ENCODE peak calls at places on chromosomes 1 and 21, in six cellular contexts. One of them, this sample, is unnamed.

GRCh38 chr21:42569732-42570301 is 56.2 kb downstream of the SLC37A1 start:
- DNase-seq in cardiac muscle cell: no peak
- DNase-seq in stomach: peak
- DNase-seq in heart left ventricle: peak
- DNase-seq in brain microvascular endothelial cell: no peak
- DNase-seq in fibroblast of lung: no peak
- DNase-seq in this sample: peak

GRCh38 chr1:39409055-39409816 is 82.2 kb upstream of the BMP8A start:
- DNase-seq in fibroblast of lung: peak
- DNase-seq in cardiac muscle cell: peak
- DNase-seq in heart left ventricle: peak
- DNase-seq in brain microvascular endothelial cell: peak
- DNase-seq in stomach: peak
- DNase-seq in this sample: peak

GRCh38 chr1:20988030-20988825 is 188.5 kb downstream of the EIF4G3 start:
- DNase-seq in fibroblast of lung: peak
- DNase-seq in heart left ventricle: no peak
- DNase-seq in stomach: no peak
- DNase-seq in cardiac muscle cell: no peak
- DNase-seq in brain microvascular endothelial cell: no peak
- DNase-seq in this sample: no peak

GRCh38 chr21:41823166-41823565 is 56.0 kb downstream of the PRDM15 start:
- DNase-seq in heart left ventricle: no peak
- DNase-seq in stomach: no peak
- DNase-seq in brain microvascular endothelial cell: no peak
- DNase-seq in fibroblast of lung: no peak
- DNase-seq in cardiac muscle cell: no peak
- DNase-seq in this sample: peak

GRCh38 chr1:176555911-176556687 is 93.1 kb downstream of the PAPPA2 start:
- DNase-seq in fibroblast of lung: no peak
- DNase-seq in stomach: no peak
- DNase-seq in brain microvascular endothelial cell: no peak
- DNase-seq in heart left ventricle: no peak
- DNase-seq in cardiac muscle cell: no peak
- DNase-seq in this sample: no peak

GRCh38 chr1:11054666-11055065 is 5.2 kb downstream of the SRM start:
- DNase-seq in brain microvascular endothelial cell: no peak
- DNase-seq in fibroblast of lung: no peak
- DNase-seq in stomach: no peak
- DNase-seq in heart left ventricle: no peak
- DNase-seq in cardiac muscle cell: no peak
- DNase-seq in this sample: no peak

GRCh38 chr1:103220503-103221095 is 112.3 kb upstream of the COL11A1 start:
- DNase-seq in cardiac muscle cell: peak
- DNase-seq in brain microvascular endothelial cell: peak
- DNase-seq in stomach: no peak
- DNase-seq in fibroblast of lung: peak
- DNase-seq in heart left ventricle: no peak
- DNase-seq in this sample: no peak

GRCh38 chr1:231683439-231684165 is 57.0 kb downstream of the DISC1 start:
- DNase-seq in brain microvascular endothelial cell: peak
- DNase-seq in fibroblast of lung: peak
- DNase-seq in stomach: no peak
- DNase-seq in cardiac muscle cell: no peak
- DNase-seq in heart left ventricle: peak
- DNase-seq in this sample: no peak

GRCh38 chr1:30618335-30618747 is 105.0 kb downstream of the MATN1 start:
- DNase-seq in stomach: no peak
- DNase-seq in heart left ventricle: no peak
- DNase-seq in cardiac muscle cell: no peak
- DNase-seq in brain microvascular endothelial cell: no peak
- DNase-seq in fibroblast of lung: peak
- DNase-seq in this sample: no peak

GRCh38 chr1:43536196-43536863 is 5.6 kb downstream of the PTPRF start:
- DNase-seq in cardiac muscle cell: no peak
- DNase-seq in fibroblast of lung: no peak
- DNase-seq in stomach: peak
- DNase-seq in brain microvascular endothelial cell: no peak
- DNase-seq in heart left ventricle: no peak
- DNase-seq in this sample: no peak

GRCh38 chr1:234114648-234115307 is 210.3 kb downstream of the SLC35F3 start:
- DNase-seq in stomach: no peak
- DNase-seq in cardiac muscle cell: peak
- DNase-seq in fibroblast of lung: peak
- DNase-seq in heart left ventricle: no peak
- DNase-seq in brain microvascular endothelial cell: peak
- DNase-seq in this sample: no peak

DNA sequence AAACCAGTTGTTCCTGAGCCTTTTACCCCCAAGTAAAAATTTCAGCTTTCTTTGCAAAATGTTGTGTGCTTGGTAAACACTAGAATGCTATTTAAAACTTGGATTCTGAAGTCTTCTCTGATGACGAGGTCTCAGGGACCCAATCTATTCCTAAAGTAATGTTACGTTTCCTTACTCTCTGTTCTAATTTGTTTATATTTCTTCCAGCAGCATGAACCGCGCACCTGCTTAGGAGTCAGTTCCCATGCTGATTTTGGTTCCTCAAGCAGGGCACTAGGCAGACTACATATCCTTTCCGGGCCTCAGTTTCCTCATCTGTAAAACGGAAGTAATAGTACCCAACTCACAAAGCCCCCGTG is 937 bp upstream of the ALDH4A1 start:
- DNase-seq in heart left ventricle: no peak
- DNase-seq in cardiac muscle cell: no peak
- DNase-seq in stomach: no peak
- DNase-seq in brain microvascular endothelial cell: no peak
- DNase-seq in fibroblast of lung: no peak
- DNase-seq in this sample: no peak
- H3K4me3 ChIP-seq in heart left ventricle: peak
- H3K4me3 ChIP-seq in cardiac muscle cell: peak
- H3K4me3 ChIP-seq in stomach: peak
- H3K4me3 ChIP-seq in brain microvascular endothelial cell: peak
- H3K4me3 ChIP-seq in fibroblast of lung: peak
- H3K4me3 ChIP-seq in this sample: peak

GRCh38 chr1:164635074-164635783 is 76.2 kb downstream of the PBX1 start:
- DNase-seq in brain microvascular endothelial cell: no peak
- DNase-seq in heart left ventricle: no peak
- DNase-seq in fibroblast of lung: no peak
- DNase-seq in stomach: no peak
- DNase-seq in cardiac muscle cell: no peak
- DNase-seq in this sample: no peak

GRCh38 chr1:164638506-164639202 is 79.7 kb downstream of the PBX1 start:
- DNase-seq in heart left ventricle: peak
- DNase-seq in brain microvascular endothelial cell: no peak
- DNase-seq in stomach: peak
- DNase-seq in cardiac muscle cell: no peak
- DNase-seq in fibroblast of lung: no peak
- DNase-seq in this sample: no peak

GRCh38 chr1:164637461-164638375 is 78.7 kb downstream of the PBX1 start:
- DNase-seq in stomach: peak
- DNase-seq in heart left ventricle: peak
- DNase-seq in brain microvascular endothelial cell: peak
- DNase-seq in cardiac muscle cell: peak
- DNase-seq in fibroblast of lung: peak
- DNase-seq in this sample: peak

GRCh38 chr1:164636744-164637143 is 77.8 kb downstream of the PBX1 start:
- DNase-seq in fibroblast of lung: peak
- DNase-seq in brain microvascular endothelial cell: no peak
- DNase-seq in stomach: no peak
- DNase-seq in heart left ventricle: no peak
- DNase-seq in cardiac muscle cell: no peak
- DNase-seq in this sample: no peak

GRCh38 chr1:164635784-164636729 is 77.1 kb downstream of the PBX1 start:
- DNase-seq in fibroblast of lung: no peak
- DNase-seq in stomach: peak
- DNase-seq in heart left ventricle: no peak
- DNase-seq in brain microvascular endothelial cell: no peak
- DNase-seq in cardiac muscle cell: no peak
- DNase-seq in this sample: no peak
- H3K4me3 ChIP-seq in fibroblast of lung: no peak
- H3K4me3 ChIP-seq in stomach: no peak
- H3K4me3 ChIP-seq in heart left ventricle: no peak
- H3K4me3 ChIP-seq in brain microvascular endothelial cell: no peak
- H3K4me3 ChIP-seq in cardiac muscle cell: no peak
- H3K4me3 ChIP-seq in this sample: no peak

DNA sequence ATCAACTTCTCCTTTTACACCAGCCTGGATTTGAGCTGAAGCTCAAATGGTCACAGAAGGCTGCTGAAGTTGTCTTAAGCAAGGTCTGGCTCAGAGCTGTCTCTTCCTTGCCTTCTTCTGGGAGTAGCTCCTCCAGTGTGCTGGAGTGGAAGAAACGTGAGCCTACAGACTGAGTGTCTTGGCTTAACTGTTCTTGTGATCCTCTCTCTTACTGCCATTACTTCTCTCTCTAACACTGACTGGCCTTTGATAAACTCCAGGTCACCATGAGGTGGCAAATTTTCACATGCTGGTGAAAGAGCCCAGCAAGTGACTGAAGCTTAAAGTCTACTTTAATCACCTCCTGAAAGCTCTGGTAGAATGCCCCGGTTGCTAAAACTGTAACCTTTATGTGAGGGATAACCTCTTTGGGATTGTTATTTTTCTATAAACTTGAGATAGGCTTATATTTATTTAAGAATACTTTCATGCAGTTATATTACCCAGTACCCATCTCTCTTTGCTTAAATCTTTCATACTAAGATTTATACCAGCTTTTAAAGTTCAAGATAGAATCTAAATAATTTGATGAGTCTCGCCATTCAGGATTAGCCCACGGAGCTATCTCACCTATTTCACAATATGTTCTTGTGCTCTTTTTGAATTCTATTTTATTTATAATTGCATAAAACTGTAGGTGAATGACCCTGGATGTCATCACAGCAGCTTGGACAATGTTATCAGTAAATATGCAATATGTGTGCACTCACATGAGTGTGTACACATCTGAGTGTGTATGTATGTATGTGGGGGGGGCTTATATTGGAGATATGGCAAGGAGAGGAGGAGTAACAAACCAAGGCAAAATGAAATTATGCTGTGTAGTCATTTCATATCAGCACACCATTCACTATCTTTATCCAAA is 924.0 kb downstream of the LTN1 start:
- DNase-seq in fibroblast of lung: no peak
- DNase-seq in brain microvascular endothelial cell: no peak
- DNase-seq in heart left ventricle: no peak
- DNase-seq in cardiac muscle cell: no peak
- DNase-seq in stomach: no peak
- DNase-seq in this sample: no peak
- H3K4me3 ChIP-seq in fibroblast of lung: no peak
- H3K4me3 ChIP-seq in brain microvascular endothelial cell: no peak
- H3K4me3 ChIP-seq in heart left ventricle: no peak
- H3K4me3 ChIP-seq in cardiac muscle cell: no peak
- H3K4me3 ChIP-seq in stomach: no peak
- H3K4me3 ChIP-seq in this sample: no peak

GRCh38 chr1:178870944-178871343 is at the start of gene ANGPTL1:
- DNase-seq in heart left ventricle: no peak
- DNase-seq in cardiac muscle cell: peak
- DNase-seq in fibroblast of lung: peak
- DNase-seq in brain microvascular endothelial cell: peak
- DNase-seq in stomach: no peak
- DNase-seq in this sample: no peak

GRCh38 chr1:178864326-178864725 is 6.6 kb downstream of the ANGPTL1 start:
- DNase-seq in heart left ventricle: no peak
- DNase-seq in stomach: no peak
- DNase-seq in fibroblast of lung: peak
- DNase-seq in cardiac muscle cell: peak
- DNase-seq in brain microvascular endothelial cell: no peak
- DNase-seq in this sample: no peak

GRCh38 chr1:178868700-178869099 is 2.2 kb downstream of the ANGPTL1 start:
- DNase-seq in brain microvascular endothelial cell: no peak
- DNase-seq in fibroblast of lung: no peak
- DNase-seq in heart left ventricle: no peak
- DNase-seq in cardiac muscle cell: peak
- DNase-seq in stomach: no peak
- DNase-seq in this sample: no peak

GRCh38 chr1:178869114-178869697 is 1.7 kb downstream of the ANGPTL1 start:
- DNase-seq in fibroblast of lung: peak
- DNase-seq in cardiac muscle cell: peak
- DNase-seq in stomach: no peak
- DNase-seq in brain microvascular endothelial cell: peak
- DNase-seq in heart left ventricle: no peak
- DNase-seq in this sample: no peak

GRCh38 chr1:178867670-178868069 is 3.2 kb downstream of the ANGPTL1 start:
- DNase-seq in fibroblast of lung: no peak
- DNase-seq in heart left ventricle: no peak
- DNase-seq in brain microvascular endothelial cell: no peak
- DNase-seq in stomach: no peak
- DNase-seq in cardiac muscle cell: peak
- DNase-seq in this sample: no peak
- H3K4me3 ChIP-seq in fibroblast of lung: peak
- H3K4me3 ChIP-seq in heart left ventricle: peak
- H3K4me3 ChIP-seq in brain microvascular endothelial cell: no peak
- H3K4me3 ChIP-seq in stomach: peak
- H3K4me3 ChIP-seq in cardiac muscle cell: no peak
- H3K4me3 ChIP-seq in this sample: peak

DNA sequence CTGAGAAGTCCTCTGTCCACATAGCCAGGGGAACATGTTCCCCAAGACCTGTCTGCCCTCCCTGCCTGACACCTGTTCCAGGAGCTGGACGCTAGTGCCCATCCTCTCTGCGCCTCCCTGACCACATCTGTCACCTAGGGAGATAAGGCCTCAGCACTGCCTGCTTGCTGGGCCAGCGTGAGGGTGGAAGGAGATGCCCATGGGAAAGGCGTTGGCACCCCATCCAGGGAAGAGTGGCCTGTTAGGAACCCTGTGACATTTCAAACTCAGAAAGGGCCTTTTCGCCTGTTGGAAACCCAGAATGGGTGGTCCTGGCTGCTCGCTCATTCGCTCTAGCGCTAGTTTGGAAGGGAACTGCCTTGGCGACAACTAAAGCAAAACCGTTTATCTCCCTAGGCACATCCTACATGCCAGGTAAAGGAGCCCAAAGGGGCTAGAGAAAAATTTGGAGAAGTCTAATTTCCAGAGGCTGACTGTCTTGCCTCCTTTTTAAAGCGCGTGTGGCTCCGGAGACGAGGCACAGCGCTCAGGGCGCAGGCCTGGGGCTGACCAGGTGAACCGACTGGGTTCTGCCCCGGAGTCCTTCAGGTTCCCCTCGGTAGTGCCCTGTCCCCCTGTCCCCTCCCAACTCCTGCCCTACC is 410 bp downstream of the ACTA1 start:
- DNase-seq in stomach: no peak
- DNase-seq in heart left ventricle: no peak
- DNase-seq in fibroblast of lung: no peak
- DNase-seq in cardiac muscle cell: no peak
- DNase-seq in brain microvascular endothelial cell: no peak
- DNase-seq in this sample: no peak
- H3K4me3 ChIP-seq in stomach: no peak
- H3K4me3 ChIP-seq in heart left ventricle: no peak
- H3K4me3 ChIP-seq in fibroblast of lung: no peak
- H3K4me3 ChIP-seq in cardiac muscle cell: no peak
- H3K4me3 ChIP-seq in brain microvascular endothelial cell: no peak
- H3K4me3 ChIP-seq in this sample: peak

GRCh38 chr1:15963363-15963967 is 12.4 kb downstream of the ZBTB17 start:
- DNase-seq in stomach: no peak
- DNase-seq in brain microvascular endothelial cell: no peak
- DNase-seq in heart left ventricle: no peak
- DNase-seq in cardiac muscle cell: no peak
- DNase-seq in fibroblast of lung: no peak
- DNase-seq in this sample: no peak
- H3K4me3 ChIP-seq in stomach: no peak
- H3K4me3 ChIP-seq in brain microvascular endothelial cell: no peak
- H3K4me3 ChIP-seq in heart left ventricle: no peak
- H3K4me3 ChIP-seq in cardiac muscle cell: no peak
- H3K4me3 ChIP-seq in fibroblast of lung: no peak
- H3K4me3 ChIP-seq in this sample: no peak

GRCh38 chr1:9825101-9826074 is 1.6 kb upstream of the CLSTN1 start:
- DNase-seq in stomach: peak
- DNase-seq in fibroblast of lung: peak
- DNase-seq in cardiac muscle cell: peak
- DNase-seq in heart left ventricle: peak
- DNase-seq in brain microvascular endothelial cell: peak
- DNase-seq in this sample: peak
- H3K4me3 ChIP-seq in stomach: peak
- H3K4me3 ChIP-seq in fibroblast of lung: no peak
- H3K4me3 ChIP-seq in cardiac muscle cell: no peak
- H3K4me3 ChIP-seq in heart left ventricle: no peak
- H3K4me3 ChIP-seq in brain microvascular endothelial cell: no peak
- H3K4me3 ChIP-seq in this sample: no peak

This sample was measured in sigmoid colon.